ENCODE peak calls at places on chromosome 10, in nine cellular contexts. K is stomach, O is cardiac fibroblast, Z is heart left ventricle, N is psoas muscle, S is fibroblast of lung, U is hepatocyte, T is lower leg skin, M is fibroblast of pulmonary artery. P is an unnamed sample.

GRCh38 chr10:126126023-126126422 is 229.7 kb downstream of the FANK1 start:
- DNase-seq in K (no peak), T (no peak), N (no peak), S (no peak), Z (no peak), U (no peak), M (no peak), O (no peak), P (no peak)

GRCh38 chr10:34241226-34242000 is 573.7 kb downstream of the PARD3 start:
- DNase-seq in U (no peak), S (no peak), Z (no peak), M (no peak), T (no peak), K (no peak), O (no peak), N (no peak), P (peak; percentile 4)

GRCh38 chr10:52776471-52776903 is 3.9 kb upstream of the MBL2 start:
- DNase-seq in Z (no peak), T (no peak), M (no peak), S (no peak), K (no peak), U (no peak), N (no peak), O (no peak), P (no peak)

GRCh38 chr10:92757066-92757716 is 67.4 kb downstream of the HHEX start:
- DNase-seq in N (peak; percentile 67), S (peak; percentile 82), Z (peak; percentile 91), O (peak; percentile 87), K (peak; percentile 70), T (peak; percentile 90), U (peak; percentile 42), M (peak; percentile 95), P (peak; percentile 81)

GRCh38 chr10:21134645-21135395 is 237.7 kb upstream of the NEBL start:
- DNase-seq in M (peak; percentile 39), O (peak; percentile 77), T (no peak), N (no peak), K (no peak), Z (no peak), S (peak; percentile 38), U (peak; percentile 15), P (peak; percentile 19)

GRCh38 chr10:80509403-80510161 is 28.1 kb upstream of the SH2D4B start:
- DNase-seq in S (peak; percentile 90), N (peak; percentile 37), Z (peak; percentile 55), T (no peak), M (peak; percentile 92), O (peak; percentile 89), K (no peak), U (no peak), P (peak; percentile 85)

GRCh38 chr10:48671914-48672595 is 12.6 kb upstream of the WDFY4 start:
- DNase-seq in N (no peak), T (no peak), S (no peak), M (no peak), O (no peak), Z (no peak), K (no peak), U (no peak), P (no peak)

GRCh38 chr10:50919010-50919409 is 33.6 kb upstream of the A1CF start:
- DNase-seq in K (no peak), N (no peak), S (no peak), O (peak; percentile 19), Z (no peak), U (no peak), T (no peak), M (no peak), P (peak; percentile 6)

GRCh38 chr10:112677689-112678088 is 230.7 kb downstream of the VTI1A start:
- DNase-seq in O (no peak), S (no peak), T (no peak), Z (no peak), M (peak; percentile 12), K (no peak), U (no peak), N (no peak), P (no peak)

GRCh38 chr10:18601321-18601720 is 50.1 kb downstream of the NSUN6 start:
- DNase-seq in T (no peak), Z (no peak), M (no peak), N (no peak), K (no peak), S (no peak), O (no peak), U (no peak), P (no peak)

GRCh38 chr10:43197834-43198681 is 59.8 kb downstream of the CSGALNACT2 start:
- DNase-seq in K (peak; percentile 25), Z (no peak), M (no peak), T (peak; percentile 74), S (no peak), N (no peak), O (peak; percentile 28), U (no peak), P (no peak)

GRCh38 chr10:66234872-66235271 is 691.0 kb upstream of the LRRTM3 start:
- DNase-seq in O (no peak), Z (no peak), U (no peak), K (no peak), M (no peak), T (no peak), S (no peak), N (no peak), P (no peak)

DNA sequence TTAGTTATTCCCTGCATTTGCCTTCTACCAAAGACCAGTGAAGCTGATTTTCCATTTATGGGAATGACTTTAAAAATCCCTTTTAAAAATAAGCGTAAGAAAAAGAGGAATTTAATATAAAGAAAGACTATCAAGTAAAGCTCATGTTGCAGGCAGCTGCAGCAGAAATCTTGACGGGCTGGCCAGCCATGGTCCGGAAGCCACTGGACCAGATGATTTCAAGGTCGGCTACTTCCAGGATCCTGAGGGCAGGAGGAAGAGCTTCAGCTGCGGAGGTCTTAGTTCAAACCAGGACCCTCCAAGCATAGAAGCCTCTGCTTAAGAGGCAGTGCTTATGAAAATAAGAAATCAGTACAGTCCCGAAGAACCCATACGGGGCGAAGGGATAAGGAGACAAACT is 220.2 kb upstream of the CELF2 start:
- DNase-seq in T (no peak), N (no peak), M (peak; percentile 47), O (peak; percentile 34), U (no peak), S (no peak), Z (no peak), K (no peak), P (peak; percentile 65)
- H3K4me3 ChIP-seq in T (no peak overlapping the region), N (no peak overlapping the region), M (no peak overlapping the region), O (no peak overlapping the region), U (no peak overlapping the region), S (peak overlapping the region; percentile 44), Z (no peak overlapping the region), K (no peak overlapping the region), P (no peak overlapping the region)

DNA sequence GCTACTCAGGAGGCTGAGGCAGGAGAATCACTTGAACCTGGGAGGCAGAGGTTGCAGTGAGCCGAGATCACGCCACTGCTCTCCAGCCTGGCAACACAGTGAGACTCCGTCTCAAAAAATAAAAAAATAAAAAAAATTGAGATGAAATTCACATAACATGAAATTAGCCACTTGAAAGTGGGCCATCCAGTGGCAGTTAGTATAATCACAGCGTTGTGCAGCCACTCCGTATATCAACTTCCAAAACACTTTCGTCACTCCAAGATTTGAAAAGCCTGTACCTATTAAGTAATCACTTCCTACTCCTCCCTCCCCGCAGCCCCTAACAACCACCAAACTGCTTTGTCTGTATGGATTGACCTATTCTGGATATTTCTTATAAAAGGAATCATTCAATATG is 20.7 kb upstream of the CACUL1 start:
- DNase-seq in M (peak; percentile 21), U (no peak), Z (no peak), O (peak; percentile 27), K (no peak), N (no peak), S (no peak), T (no peak), P (peak; percentile 38)
- TF ChIP-seq CTCF in M (peak; percentile 22), U (no peak), Z (no peak), O (peak; percentile 13), K (no peak), N (no peak), S (peak; percentile 6), T (no peak), P (no peak)

GRCh38 chr10:60283397-60283796 is 106.3 kb downstream of the ANK3 start:
- DNase-seq in O (peak; percentile 82), K (no peak), Z (no peak), N (no peak), U (no peak), M (no peak), S (no peak), T (no peak), P (peak; percentile 25)

GRCh38 chr10:60281792-60282353 is 107.8 kb downstream of the ANK3 start:
- DNase-seq in N (no peak), K (no peak), U (no peak), T (no peak), M (no peak), O (peak; percentile 52), Z (no peak), S (no peak), P (no peak)

GRCh38 chr10:60281331-60281730 is 108.3 kb downstream of the ANK3 start:
- DNase-seq in M (no peak), U (no peak), S (no peak), Z (no peak), N (no peak), O (peak; percentile 74), K (no peak), T (no peak), P (peak; percentile 79)

GRCh38 chr10:60280475-60280874 is 109.2 kb downstream of the ANK3 start:
- DNase-seq in S (no peak), U (no peak), M (no peak), T (no peak), O (no peak), N (no peak), Z (no peak), K (no peak), P (no peak)

GRCh38 chr10:60282771-60283353 is 106.8 kb downstream of the ANK3 start:
- DNase-seq in T (no peak), S (peak; percentile 91), N (no peak), K (no peak), O (peak; percentile 91), U (peak; percentile 27), M (peak; percentile 65), Z (no peak), P (peak; percentile 56)
- H3K4me3 ChIP-seq in T (no peak overlapping the region), S (no peak overlapping the region), N (no peak overlapping the region), K (no peak overlapping the region), O (peak overlapping the region; percentile 34), U (no peak overlapping the region), M (peak overlapping the region; percentile 10), Z (no peak overlapping the region), P (no peak overlapping the region)

DNA sequence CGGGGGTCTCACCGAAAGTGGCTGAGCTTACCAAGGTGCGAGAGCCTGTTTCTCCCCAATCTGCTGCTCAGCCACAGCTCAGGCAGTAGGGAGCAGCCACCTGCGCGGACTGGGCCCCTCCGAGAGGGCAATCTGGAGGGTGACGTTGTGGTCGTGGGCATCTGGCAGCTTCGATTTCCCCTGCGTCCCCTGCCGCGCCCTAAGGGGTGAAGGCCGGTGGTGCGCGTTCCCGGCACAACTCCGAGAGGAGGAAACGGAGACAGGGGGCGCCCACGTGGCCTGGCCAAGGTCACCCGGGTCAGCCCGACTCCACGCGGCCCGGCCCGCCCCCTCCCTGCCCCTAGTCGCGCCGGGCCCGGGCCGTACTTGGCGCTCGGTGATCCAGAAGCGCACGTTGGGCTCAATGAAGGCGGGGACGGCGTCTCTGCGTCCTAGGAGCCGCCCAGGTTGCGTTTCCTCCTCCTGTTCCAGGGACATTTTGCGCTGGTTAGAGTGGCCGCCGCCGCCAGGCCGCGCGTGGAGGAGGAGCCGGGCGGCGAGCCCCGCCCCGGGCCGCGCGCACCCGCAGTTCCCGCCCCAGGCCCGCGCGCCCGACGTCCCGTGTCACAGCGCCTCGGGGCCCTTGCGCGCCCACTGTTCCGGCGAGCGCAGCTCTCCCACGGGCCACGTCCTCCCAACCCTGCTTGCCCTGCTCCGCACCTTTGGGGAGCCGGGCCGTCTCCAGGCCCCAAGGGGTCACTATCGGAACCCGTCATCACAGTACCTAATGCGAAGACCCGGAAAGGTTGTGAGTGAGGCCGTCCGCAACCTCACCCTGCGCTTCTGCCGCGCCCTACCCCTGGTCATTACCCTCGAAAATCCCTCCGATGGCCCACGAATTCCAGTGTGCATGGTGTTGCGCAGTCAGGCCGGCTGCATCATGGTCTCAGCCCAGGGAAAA is at the start of gene SFXN4:
- DNase-seq in T (peak; percentile 94), M (peak; percentile 49), O (peak; percentile 57), K (peak; percentile 83), Z (peak; percentile 88), U (peak; percentile 87), S (peak; percentile 51), N (peak; percentile 88), P (peak; percentile 91)
- TF ChIP-seq CTCF in T (no peak), M (no peak), O (no peak), K (no peak), Z (no peak), U (no peak), S (no peak), N (no peak), P (no peak)

P was measured in foreskin fibroblast.